ENCODE peak calls at places on chromosome 4, in six cellular contexts. B is cardiac muscle cell, O is lung, T is OCI-LY7, D is right cardiac atrium, L is transverse colon. Q is an unnamed sample.

GRCh38 chr4:95410387-95411005 is 138.3 kb downstream of the UNC5C start:
- DNase-seq in O (no peak), D (no peak), T (no peak), B (no peak), L (no peak), Q (no peak)

GRCh38 chr4:24966076-24966475 is 53.2 kb upstream of the CCDC149 start:
- DNase-seq in O (no peak), T (no peak), L (no peak), B (no peak), D (no peak), Q (no peak)

GRCh38 chr4:88225216-88226107 is 58.9 kb downstream of the PPM1K start:
- DNase-seq in T (no peak), O (no peak), D (no peak), L (no peak), B (no peak), Q (no peak)

GRCh38 chr4:44927361-44928061 is 201.2 kb upstream of the GNPDA2 start:
- DNase-seq in T (peak; percentile 33), O (no peak), D (no peak), B (peak; percentile 63), L (no peak), Q (no peak)

GRCh38 chr4:7055990-7056325 is 11.9 kb downstream of the GRPEL1 start:
- DNase-seq in T (no peak), O (no peak), L (no peak), B (no peak), D (no peak), Q (no peak)

GRCh38 chr4:118034061-118034785 is at the start of gene NDST3:
- DNase-seq in D (peak; percentile 71), L (peak; percentile 39), T (no peak), B (peak; percentile 87), O (peak; percentile 55), Q (peak; percentile 41)

GRCh38 chr4:183960021-183960420 is 54.9 kb downstream of the STOX2 start:
- DNase-seq in T (no peak), O (no peak), B (peak; percentile 34), L (peak; percentile 58), D (peak; percentile 84), Q (no peak)

GRCh38 chr4:81745076-81745475 is 273.4 kb upstream of the RASGEF1B start:
- DNase-seq in O (no peak), T (no peak), L (no peak), D (no peak), B (no peak), Q (no peak)

GRCh38 chr4:110106946-110107325 is 91.5 kb downstream of the ELOVL6 start:
- DNase-seq in T (no peak), B (no peak), D (no peak), L (no peak), O (no peak), Q (no peak)

GRCh38 chr4:168710353-168710946 is 213.6 kb downstream of the PALLD start:
- DNase-seq in L (peak; percentile 35), B (peak; percentile 48), O (no peak), T (no peak), D (peak; percentile 69), Q (no peak)

GRCh38 chr4:15459706-15460105 is 10.0 kb upstream of the CC2D2A start:
- DNase-seq in O (no peak), T (no peak), B (no peak), L (no peak), D (no peak), Q (no peak)

GRCh38 chr4:21992330-21992729 is 43.8 kb upstream of the KCNIP4 start:
- DNase-seq in O (no peak), L (no peak), D (no peak), T (no peak), B (no peak), Q (no peak)

GRCh38 chr4:2938906-2939305 is 24.3 kb downstream of the NOP14 start:
- DNase-seq in L (peak; percentile 5), D (peak; percentile 14), O (peak; percentile 22), B (no peak), T (no peak), Q (no peak)

GRCh38 chr4:83535520-83535944 is 376 bp upstream of the GPAT3 start:
- DNase-seq in O (peak; percentile 50), L (peak; percentile 71), T (no peak), D (peak; percentile 65), B (peak; percentile 36), Q (no peak)

GRCh38 chr4:4386296-4386735 is 586 bp upstream of the NSG1 start:
- DNase-seq in B (peak; percentile 35), L (no peak), D (peak; percentile 66), T (peak; percentile 66), O (no peak), Q (no peak)

GRCh38 chr4:54719378-54719777 is 61.6 kb downstream of the KIT start:
- DNase-seq in B (no peak), O (no peak), D (no peak), T (no peak), L (no peak), Q (no peak)

GRCh38 chr4:40763228-40763716 is 13.5 kb downstream of the NSUN7 start:
- DNase-seq in T (no peak), B (no peak), L (no peak), O (no peak), D (no peak), Q (no peak)

GRCh38 chr4:24473309-24473721 is 111.0 kb downstream of the DHX15 start:
- DNase-seq in D (peak; percentile 70), O (no peak), T (peak; percentile 13), B (peak; percentile 42), L (peak; percentile 12), Q (no peak)

GRCh38 chr4:151687021-151687640 is 73.7 kb downstream of the GATB start:
- DNase-seq in B (no peak), T (no peak), L (no peak), D (no peak), O (no peak), Q (no peak)

GRCh38 chr4:129109965-129110824 is 14.2 kb downstream of the C4orf33 start:
- DNase-seq in B (no peak), D (no peak), O (no peak), T (no peak), L (no peak), Q (no peak)

GRCh38 chr4:105061136-105061696 is 85.5 kb upstream of the TET2 start:
- DNase-seq in L (peak; percentile 19), B (no peak), T (peak; percentile 5), O (no peak), D (no peak), Q (peak; percentile 36)

GRCh38 chr4:55398461-55398860 is 2.7 kb downstream of the TMEM165 start:
- DNase-seq in T (no peak), O (no peak), B (no peak), D (no peak), L (no peak), Q (peak; percentile 33)

GRCh38 chr4:109131559-109131958 is 170.9 kb downstream of the COL25A1 start:
- DNase-seq in L (no peak), D (no peak), T (no peak), B (no peak), O (no peak), Q (no peak)

GRCh38 chr4:145530662-145531061 is 49.0 kb downstream of the SMAD1 start:
- DNase-seq in B (no peak), T (peak; percentile 29), D (no peak), L (no peak), O (no peak), Q (no peak)

GRCh38 chr4:82784615-82785247 is 13.9 kb downstream of the SCD5 start:
- DNase-seq in B (no peak), T (no peak), D (no peak), L (no peak), O (no peak), Q (no peak)

GRCh38 chr4:15414601-15415091 is 13.2 kb upstream of the C1QTNF7 start:
- DNase-seq in L (no peak), B (no peak), D (no peak), T (no peak), O (no peak), Q (no peak)

GRCh38 chr4:93168053-93168452 is 660.5 kb upstream of the ATOH1 start:
- DNase-seq in B (no peak), T (no peak), L (no peak), D (no peak), O (no peak), Q (no peak)

GRCh38 chr4:8297141-8297601 is 27.6 kb downstream of the HTRA3 start:
- DNase-seq in L (no peak), B (no peak), O (no peak), D (peak; percentile 26), T (no peak), Q (no peak)

GRCh38 chr4:8294036-8294435 is 24.5 kb downstream of the HTRA3 start:
- DNase-seq in T (no peak), L (no peak), D (peak; percentile 26), B (no peak), O (no peak), Q (no peak)

GRCh38 chr4:8296491-8296890 is 26.9 kb downstream of the HTRA3 start:
- DNase-seq in T (no peak), D (no peak), O (no peak), B (no peak), L (no peak), Q (no peak)

GRCh38 chr4:8294775-8295174 is 25.2 kb downstream of the HTRA3 start:
- DNase-seq in T (no peak), L (no peak), D (no peak), O (no peak), B (no peak), Q (no peak)

DNA sequence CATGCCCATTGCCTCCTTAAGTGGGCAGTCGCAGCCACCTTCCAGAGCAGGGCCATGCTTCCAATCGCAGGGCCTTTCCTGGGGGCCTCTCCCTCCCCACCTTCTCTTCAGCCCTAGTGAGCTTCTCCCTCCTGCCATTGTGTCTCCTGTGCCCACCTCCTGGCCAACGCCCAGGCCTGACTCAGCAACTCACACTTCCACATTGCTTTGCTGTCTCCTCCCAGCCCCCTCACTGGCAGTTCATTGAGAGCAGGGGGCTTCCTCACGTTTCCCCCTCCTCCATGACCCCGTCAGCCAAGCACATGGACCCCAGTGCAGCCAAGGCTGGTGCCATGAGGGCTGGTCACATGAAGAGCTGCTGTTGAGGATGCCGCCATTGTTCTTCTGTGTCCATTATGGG is 25.9 kb downstream of the HTRA3 start:
- DNase-seq in B (no peak), O (no peak), D (peak; percentile 13), T (no peak), L (no peak), Q (no peak)
- H3K27ac ChIP-seq in B (no peak overlapping the region), O (no peak overlapping the region), D (no peak overlapping the region), T (no peak overlapping the region), L (no peak overlapping the region), Q (no peak overlapping the region)

GRCh38 chr4:30720021-30720655 is at the start of gene PCDH7:
- DNase-seq in L (peak; percentile 14), O (no peak), D (peak; percentile 48), T (no peak), B (peak; percentile 69), Q (no peak)
- H3K27ac ChIP-seq in L (peak within 1 kb of the TSS; percentile 78), O (peak within 1 kb of the TSS; percentile 78), D (no peak within 1 kb of the TSS), T (no peak within 1 kb of the TSS), B (peak within 1 kb of the TSS; percentile 88), Q (no peak within 1 kb of the TSS)

DNA sequence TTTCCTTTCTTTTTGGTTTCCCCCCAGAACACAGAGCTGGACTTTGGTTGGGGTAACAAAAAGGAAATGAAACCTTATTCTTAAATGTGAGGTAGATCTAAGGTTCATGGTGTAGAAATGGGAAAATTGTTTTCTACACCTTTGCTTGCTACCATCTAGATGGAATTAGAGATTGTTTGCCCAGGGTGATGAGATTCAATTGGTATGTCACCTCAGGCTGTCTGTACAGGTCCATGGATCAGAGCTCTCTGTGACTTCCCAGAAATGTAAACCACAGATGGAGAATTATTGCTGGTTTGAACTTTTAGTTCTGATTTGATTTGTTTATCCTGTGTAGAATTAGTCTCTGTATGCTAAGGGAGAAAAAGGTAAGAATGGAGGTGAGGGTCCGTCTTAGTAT is 146.7 kb downstream of the PCDH7 start:
- DNase-seq in D (no peak), O (no peak), L (no peak), B (no peak), T (no peak), Q (no peak)
- H3K27ac ChIP-seq in D (no peak overlapping the region), O (no peak overlapping the region), L (peak overlapping the region; percentile 69), B (peak overlapping the region; percentile 85), T (no peak overlapping the region), Q (no peak overlapping the region)

GRCh38 chr4:139740531-139741041 is 75.0 kb downstream of the MGST2 start:
- DNase-seq in T (no peak), L (peak; percentile 39), B (no peak), O (peak; percentile 52), D (peak; percentile 89), Q (no peak)
- H3K27ac ChIP-seq in T (no peak overlapping the region), L (peak overlapping the region; percentile 76), B (peak overlapping the region; percentile 90), O (peak overlapping the region; percentile 84), D (peak overlapping the region; percentile 69), Q (no peak overlapping the region)